ENCODE peak calls at places on chromosomes 16 and 17, in four cellular contexts. O, G, E and J are unnamed samples.

GRCh38 chr17:17420561-17421269 is 56.1 kb upstream of the MED9 start:
- DNase-seq in O (no peak), E (no peak), G (no peak), J (peak)

GRCh38 chr16:72493681-72494415 is 321.9 kb upstream of the PMFBP1 start:
- DNase-seq in O (no peak), E (peak), G (no peak), J (peak)

GRCh38 chr16:77307764-77308561 is 108.8 kb downstream of the SYCE1L start:
- DNase-seq in G (no peak), O (no peak), E (no peak), J (peak)

GRCh38 chr16:67241008-67241900 is 6.0 kb downstream of the FHOD1 start:
- DNase-seq in O (no peak), G (no peak), E (peak), J (peak)

GRCh38 chr16:29877266-29877961 is 14.4 kb upstream of the CDIPT start:
- DNase-seq in O (peak), E (no peak), G (no peak), J (peak)

GRCh38 chr17:83076930-83077329 is 2.5 kb upstream of the METRNL start:
- DNase-seq in E (no peak), G (no peak), O (no peak), J (no peak)

GRCh38 chr16:52569296-52569695 is 22.4 kb upstream of the TOX3 start:
- DNase-seq in O (no peak), G (no peak), E (no peak), J (no peak)

GRCh38 chr17:2977157-2977556 is 86.2 kb downstream of the OR1D5 start:
- DNase-seq in G (no peak), O (no peak), E (no peak), J (peak)

GRCh38 chr17:75739174-75739573 is 17.9 kb downstream of the ITGB4 start:
- DNase-seq in E (no peak), G (no peak), O (no peak), J (no peak)

GRCh38 chr17:28407130-28407973 is 1.3 kb upstream of the SLC46A1 start:
- DNase-seq in G (no peak), E (no peak), O (peak), J (no peak)

GRCh38 chr17:66401364-66401763 is 99.0 kb downstream of the PRKCA start:
- DNase-seq in O (no peak), G (no peak), E (no peak), J (no peak)

GRCh38 chr16:81127051-81127450 is 30.9 kb upstream of the GCSH start:
- DNase-seq in E (peak), O (no peak), G (peak), J (peak)

GRCh38 chr16:389317-389716 is 7.5 kb upstream of the PGAP6 start:
- DNase-seq in O (no peak), G (no peak), E (no peak), J (no peak)

GRCh38 chr16:21159281-21159951 is 942 bp downstream of the LDAF1 start:
- DNase-seq in O (peak), E (no peak), G (no peak), J (no peak)

GRCh38 chr17:19309701-19310100 is 52.8 kb downstream of the B9D1 start:
- DNase-seq in E (no peak), G (no peak), O (no peak), J (no peak)

GRCh38 chr16:86949630-86950029 is 367.6 kb downstream of the C16orf95 start:
- DNase-seq in E (no peak), G (no peak), O (no peak), J (no peak)

GRCh38 chr17:39022961-39023360 is 55.8 kb upstream of the FBXO47 start:
- DNase-seq in E (no peak), G (no peak), O (no peak), J (no peak)

GRCh38 chr16:17835118-17835949 is 364.6 kb upstream of the XYLT1 start:
- DNase-seq in O (no peak), E (no peak), G (no peak), J (peak)

GRCh38 chr16:8588703-8589292 is 1.5 kb downstream of the TMEM114 start:
- DNase-seq in G (no peak), E (no peak), O (peak), J (no peak)

GRCh38 chr16:75256871-75257343 is 5.5 kb upstream of the BCAR1 start:
- DNase-seq in E (no peak), O (peak), G (no peak), J (peak)

GRCh38 chr17:35713069-35713728 is 18.2 kb upstream of the RASL10B start:
- DNase-seq in E (peak), O (no peak), G (peak), J (peak)

GRCh38 chr17:49257296-49257695 is 26.7 kb upstream of the PHOSPHO1 start:
- DNase-seq in E (no peak), G (no peak), O (no peak), J (no peak)

GRCh38 chr17:36921131-36921851 is 16.0 kb upstream of the LHX1 start:
- DNase-seq in O (peak), G (peak), E (no peak), J (peak)

GRCh38 chr16:67551091-67551490 is 11.2 kb upstream of the CTCF start:
- DNase-seq in E (no peak), G (no peak), O (no peak), J (no peak)

GRCh38 chr17:81021531-81022370 is 13.2 kb upstream of the BAIAP2 start:
- DNase-seq in G (no peak), O (no peak), E (no peak), J (no peak)

GRCh38 chr16:81502396-81503060 is 57.9 kb downstream of the CMIP start:
- DNase-seq in O (no peak), E (no peak), G (no peak), J (no peak)

GRCh38 chr17:78708510-78708973 is 73.5 kb downstream of the CYTH1 start:
- DNase-seq in O (peak), E (peak), G (peak), J (peak)

GRCh38 chr17:33266116-33266515 is 27.0 kb downstream of the ASIC2 start:
- DNase-seq in E (peak), G (no peak), O (no peak), J (peak)

GRCh38 chr16:48232459-48233040 is 11.6 kb upstream of the LONP2 start:
- DNase-seq in O (no peak), E (no peak), G (no peak), J (peak)

GRCh38 chr16:10232757-10233156 is 50.5 kb upstream of the GRIN2A start:
- DNase-seq in G (no peak), E (no peak), O (no peak), J (no peak)

GRCh38 chr16:80804451-80805383 is at the start of gene CDYL2:
- DNase-seq in E (no peak), G (no peak), O (peak), J (no peak)

GRCh38 chr16:4021070-4021779 is 95.0 kb downstream of the ADCY9 start:
- DNase-seq in O (no peak), E (no peak), G (no peak), J (no peak)

GRCh38 chr17:62626719-62627218 is 701 bp upstream of the MRC2 start:
- DNase-seq in G (peak), O (peak), E (peak), J (peak)

DNA sequence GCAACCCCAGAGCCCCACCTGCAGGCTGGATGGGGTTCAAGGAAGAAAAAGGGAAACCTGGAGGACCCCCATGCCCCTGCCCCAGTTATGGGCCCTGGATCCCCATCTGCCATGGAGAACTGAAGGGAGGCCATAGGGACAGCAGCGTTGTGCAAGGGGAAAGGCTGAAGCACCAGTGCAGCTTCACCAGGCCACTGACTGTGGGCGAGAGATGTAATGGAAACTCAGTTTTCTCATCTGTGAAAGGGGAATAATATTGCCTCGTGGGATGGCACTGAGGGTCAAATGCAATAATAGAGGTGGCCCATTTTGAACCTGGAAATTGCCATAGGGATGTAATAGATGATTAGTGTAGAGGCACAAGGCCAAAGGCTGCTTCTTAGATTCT is 9.9 kb upstream of the TSPOAP1 start:
- DNase-seq in E (no peak), O (no peak), G (no peak), J (no peak)
- H3K4me3 ChIP-seq in E (peak), O (no peak), G (no peak), J (no peak)

DNA sequence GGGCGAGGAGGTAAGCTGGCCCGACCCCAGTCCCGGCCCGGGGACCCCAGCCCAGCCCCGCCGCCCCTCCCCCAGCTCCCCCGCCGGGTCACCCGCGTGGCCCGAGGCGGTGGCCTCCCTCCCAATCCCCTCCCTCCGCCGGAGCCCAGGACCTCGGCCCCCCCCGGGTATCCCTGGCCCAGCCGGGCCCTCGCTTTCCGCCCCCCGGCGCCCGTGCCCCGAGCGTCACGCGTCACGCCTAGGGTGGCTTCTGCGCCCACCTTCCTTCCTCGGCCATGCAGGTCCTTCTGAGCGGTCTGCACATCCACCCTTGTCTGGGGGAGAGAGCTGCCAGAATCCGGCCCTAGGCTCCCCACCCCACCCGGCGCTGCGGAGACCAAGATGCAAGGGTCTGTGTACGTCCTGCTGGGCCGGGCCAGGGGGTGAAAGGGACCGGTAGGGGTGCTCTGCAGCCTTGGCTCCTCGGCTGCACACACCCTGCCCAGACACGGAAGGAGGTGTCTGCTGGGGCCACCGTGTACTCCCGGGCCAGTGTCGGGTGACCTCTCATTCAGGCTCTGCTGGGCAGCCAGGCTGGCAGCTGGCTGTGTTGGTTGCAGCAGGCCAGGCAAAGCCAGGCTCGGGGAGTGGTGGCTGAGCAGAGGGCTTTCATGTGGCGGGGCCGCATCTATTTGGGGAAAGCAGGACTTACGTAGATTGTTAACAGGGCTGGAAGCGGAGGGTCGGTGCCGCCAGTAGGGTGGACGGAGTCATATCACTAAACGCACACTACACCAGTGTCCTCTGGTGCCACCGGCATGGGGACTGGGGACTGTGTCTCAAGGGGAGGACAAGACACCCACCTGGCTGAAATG is 754 bp downstream of the RAB11FIP4 start:
- DNase-seq in G (no peak), E (no peak), O (peak), J (no peak)
- H3K4me3 ChIP-seq in G (peak), E (peak), O (peak), J (no peak)

GRCh38 chr16:84606081-84606875 is 11.6 kb downstream of the COTL1 start:
- DNase-seq in E (no peak), O (no peak), G (no peak), J (no peak)

GRCh38 chr16:84607061-84607460 is 10.8 kb downstream of the COTL1 start:
- DNase-seq in E (no peak), G (no peak), O (no peak), J (no peak)

GRCh38 chr16:84607694-84608093 is 10.2 kb downstream of the COTL1 start:
- DNase-seq in O (no peak), G (no peak), E (no peak), J (no peak)

GRCh38 chr16:84610385-84610784 is 7.5 kb downstream of the COTL1 start:
- DNase-seq in E (no peak), O (no peak), G (no peak), J (peak)

DNA sequence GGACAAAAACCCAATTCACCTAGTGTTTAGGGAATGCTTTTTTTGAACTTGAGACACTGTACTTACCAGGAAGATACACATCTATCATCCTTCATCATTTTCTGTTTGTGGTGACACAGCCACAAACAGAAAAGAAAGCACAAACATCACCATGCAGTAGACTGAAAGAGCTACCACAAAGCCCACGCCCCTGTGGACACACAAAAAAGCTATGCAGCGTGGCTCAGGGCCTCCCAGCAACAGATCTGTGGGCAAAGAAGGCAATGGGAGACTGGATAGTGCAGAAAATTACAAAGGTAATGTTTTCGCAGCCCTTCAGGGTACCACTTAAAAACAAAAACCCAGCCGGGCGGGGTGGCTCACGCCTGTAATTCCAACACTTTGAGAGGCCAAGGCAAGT is 9.6 kb downstream of the COTL1 start:
- DNase-seq in G (no peak), E (no peak), O (no peak), J (no peak)
- H3K4me3 ChIP-seq in G (no peak), E (no peak), O (no peak), J (no peak)

DNA sequence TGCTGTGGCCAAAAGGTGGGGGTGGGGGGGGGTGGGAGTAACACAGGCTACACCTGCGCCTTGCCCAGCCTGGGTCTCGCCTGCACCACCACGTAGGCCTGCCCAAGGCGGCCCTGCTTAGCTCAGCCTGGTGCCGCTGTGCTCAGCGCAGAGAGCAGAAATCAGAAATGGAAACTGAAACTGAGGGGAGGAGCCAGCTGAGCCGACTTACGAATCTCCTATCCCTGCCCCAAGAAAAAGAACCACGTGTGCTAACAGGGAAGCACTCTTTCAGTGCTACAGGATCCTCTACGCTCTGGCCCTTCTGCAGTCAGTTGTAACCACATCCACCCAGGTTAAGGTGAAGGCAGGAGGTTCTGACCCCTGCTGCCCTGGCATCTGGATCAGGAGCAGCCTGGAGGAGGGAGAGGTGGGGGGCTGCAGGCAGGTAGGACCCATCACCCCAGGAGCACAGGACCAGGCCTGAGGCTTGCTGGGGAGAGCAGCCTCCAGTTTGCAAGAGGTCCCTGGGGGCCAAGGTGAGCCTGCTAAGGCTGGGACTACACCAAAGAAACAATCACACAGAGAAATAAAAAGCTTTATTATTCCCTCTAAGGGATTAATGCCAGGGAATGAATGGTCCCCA is at the start of gene DHX58:
- DNase-seq in O (no peak), E (peak), G (peak), J (peak)
- H3K4me3 ChIP-seq in O (no peak), E (peak), G (no peak), J (peak)

GRCh38 chr17:47897561-47897960 is 1.5 kb downstream of the SP2 start:
- DNase-seq in E (no peak), O (no peak), G (no peak), J (no peak)
- H3K4me3 ChIP-seq in E (no peak), O (peak), G (peak), J (peak)

GRCh38 chr17:50630524-50631194 is 4.0 kb upstream of the ABCC3 start:
- DNase-seq in O (peak), E (no peak), G (no peak), J (no peak)
- H3K4me3 ChIP-seq in O (no peak), E (no peak), G (no peak), J (no peak)